ENCODE peak calls at places on chromosomes 3 and 15, in nine cellular contexts. One of them, this sample, is unnamed.

GRCh38 chr3:197846491-197846890 is 55.4 kb downstream of the LRCH3 start:
- DNase-seq in tibial artery: no peak
- DNase-seq in Peyer's patch: no peak
- DNase-seq in SJCRH30: no peak
- DNase-seq in adipocyte: no peak
- DNase-seq in ovary: no peak
- DNase-seq in kidney: no peak
- DNase-seq in IMR-90: no peak
- DNase-seq in left ventricle myocardium inferior: no peak
- DNase-seq in this sample: no peak

GRCh38 chr3:149339931-149340309 is 6.5 kb upstream of the TM4SF18 start:
- DNase-seq in tibial artery: peak; percentile 93
- DNase-seq in Peyer's patch: peak; percentile 57
- DNase-seq in SJCRH30: peak; percentile 90
- DNase-seq in adipocyte: peak; percentile 86
- DNase-seq in ovary: peak; percentile 61
- DNase-seq in kidney: peak; percentile 93
- DNase-seq in IMR-90: peak; percentile 97
- DNase-seq in left ventricle myocardium inferior: peak; percentile 78
- DNase-seq in this sample: peak; percentile 47

GRCh38 chr3:133895208-133896001 is at the start of gene RAB6B:
- DNase-seq in tibial artery: no peak
- DNase-seq in Peyer's patch: peak; percentile 43
- DNase-seq in SJCRH30: peak; percentile 40
- DNase-seq in adipocyte: peak; percentile 86
- DNase-seq in ovary: peak; percentile 50
- DNase-seq in kidney: peak; percentile 78
- DNase-seq in IMR-90: peak; percentile 20
- DNase-seq in left ventricle myocardium inferior: peak; percentile 53
- DNase-seq in this sample: no peak

GRCh38 chr15:52228928-52229327 is 37.7 kb upstream of the GNB5 start:
- DNase-seq in tibial artery: no peak
- DNase-seq in Peyer's patch: peak; percentile 96
- DNase-seq in SJCRH30: peak; percentile 35
- DNase-seq in adipocyte: no peak
- DNase-seq in ovary: no peak
- DNase-seq in kidney: peak; percentile 83
- DNase-seq in IMR-90: no peak
- DNase-seq in left ventricle myocardium inferior: no peak
- DNase-seq in this sample: no peak

GRCh38 chr3:195394024-195394423 is 48.8 kb downstream of the ACAP2 start:
- DNase-seq in tibial artery: no peak
- DNase-seq in Peyer's patch: no peak
- DNase-seq in SJCRH30: no peak
- DNase-seq in adipocyte: no peak
- DNase-seq in ovary: no peak
- DNase-seq in kidney: no peak
- DNase-seq in IMR-90: no peak
- DNase-seq in left ventricle myocardium inferior: no peak
- DNase-seq in this sample: no peak

GRCh38 chr3:149188494-149188893 is 33.1 kb downstream of the CP start:
- DNase-seq in tibial artery: no peak
- DNase-seq in Peyer's patch: no peak
- DNase-seq in SJCRH30: no peak
- DNase-seq in adipocyte: no peak
- DNase-seq in ovary: no peak
- DNase-seq in kidney: no peak
- DNase-seq in IMR-90: peak; percentile 17
- DNase-seq in left ventricle myocardium inferior: no peak
- DNase-seq in this sample: no peak

GRCh38 chr3:190308154-190308553 is 14.1 kb downstream of the CLDN1 start:
- DNase-seq in tibial artery: no peak
- DNase-seq in Peyer's patch: no peak
- DNase-seq in SJCRH30: no peak
- DNase-seq in adipocyte: no peak
- DNase-seq in ovary: no peak
- DNase-seq in kidney: no peak
- DNase-seq in IMR-90: no peak
- DNase-seq in left ventricle myocardium inferior: no peak
- DNase-seq in this sample: no peak

GRCh38 chr3:116140100-116140689 is 305.1 kb downstream of the LSAMP start:
- DNase-seq in tibial artery: no peak
- DNase-seq in Peyer's patch: no peak
- DNase-seq in SJCRH30: no peak
- DNase-seq in adipocyte: peak; percentile 71
- DNase-seq in ovary: no peak
- DNase-seq in kidney: no peak
- DNase-seq in IMR-90: peak; percentile 47
- DNase-seq in left ventricle myocardium inferior: no peak
- DNase-seq in this sample: no peak

GRCh38 chr3:10555263-10555662 is 49.9 kb upstream of the ATP2B2 start:
- DNase-seq in tibial artery: no peak
- DNase-seq in Peyer's patch: no peak
- DNase-seq in SJCRH30: no peak
- DNase-seq in adipocyte: no peak
- DNase-seq in ovary: no peak
- DNase-seq in kidney: no peak
- DNase-seq in IMR-90: no peak
- DNase-seq in left ventricle myocardium inferior: no peak
- DNase-seq in this sample: no peak

GRCh38 chr3:4823986-4824947 is 155.0 kb upstream of the BHLHE40 start:
- DNase-seq in tibial artery: no peak
- DNase-seq in Peyer's patch: no peak
- DNase-seq in SJCRH30: no peak
- DNase-seq in adipocyte: no peak
- DNase-seq in ovary: no peak
- DNase-seq in kidney: peak; percentile 70
- DNase-seq in IMR-90: no peak
- DNase-seq in left ventricle myocardium inferior: no peak
- DNase-seq in this sample: no peak

GRCh38 chr3:158571969-158572765 is 1.2 kb downstream of the MLF1 start:
- DNase-seq in tibial artery: no peak
- DNase-seq in Peyer's patch: no peak
- DNase-seq in SJCRH30: no peak
- DNase-seq in adipocyte: no peak
- DNase-seq in ovary: peak; percentile 20
- DNase-seq in kidney: no peak
- DNase-seq in IMR-90: no peak
- DNase-seq in left ventricle myocardium inferior: no peak
- DNase-seq in this sample: no peak

DNA sequence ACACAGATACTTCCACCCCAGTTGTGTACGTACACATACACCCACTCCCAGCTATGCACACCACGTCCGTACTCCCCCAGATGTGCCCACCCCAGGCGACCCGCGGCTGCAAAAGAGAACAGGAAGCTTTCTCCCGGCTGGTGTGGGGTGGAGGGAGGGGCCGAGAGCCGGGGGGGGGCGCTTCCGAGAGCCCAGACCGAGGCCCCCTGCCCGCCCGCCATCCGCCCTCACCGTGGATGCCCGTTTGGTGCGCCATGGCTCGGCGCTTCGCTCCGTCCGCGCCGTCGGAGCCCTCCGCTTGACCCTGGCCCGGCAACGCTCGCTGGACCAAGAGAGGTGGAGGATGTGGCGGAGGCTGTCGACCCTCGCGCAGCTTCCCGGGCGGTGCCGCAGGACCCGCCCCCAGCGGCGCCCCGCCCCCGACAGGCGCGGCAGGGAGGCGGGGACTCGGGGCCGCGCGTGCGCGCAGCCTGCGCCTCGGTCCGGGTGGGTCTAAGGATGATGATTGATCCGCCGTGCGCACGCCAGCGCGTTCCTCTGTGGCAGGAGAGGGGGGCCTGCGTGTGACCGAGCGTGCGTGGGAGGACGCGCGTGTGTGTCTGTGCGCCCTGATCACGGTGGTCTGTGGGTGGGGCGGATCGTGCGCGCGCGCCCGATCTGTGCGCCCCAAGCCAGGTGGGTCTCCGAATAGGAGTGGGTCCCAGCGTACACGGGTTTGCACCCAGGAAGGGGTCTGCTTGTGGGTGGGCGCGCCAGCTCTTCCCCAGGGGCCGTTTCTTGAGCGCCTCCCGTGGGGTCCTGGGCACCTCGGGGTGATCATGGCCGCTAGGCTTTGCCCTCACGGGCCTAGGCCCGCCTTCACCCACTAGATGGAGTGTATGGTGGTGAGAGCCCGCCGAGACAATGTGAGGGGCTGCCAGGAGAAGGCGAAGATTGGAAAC is at the start of gene TWF2:
- DNase-seq in tibial artery: peak; percentile 87
- DNase-seq in Peyer's patch: peak; percentile 91
- DNase-seq in SJCRH30: peak; percentile 76
- DNase-seq in adipocyte: peak; percentile 93
- DNase-seq in ovary: peak; percentile 89
- DNase-seq in kidney: peak; percentile 94
- DNase-seq in IMR-90: peak; percentile 78
- DNase-seq in left ventricle myocardium inferior: peak; percentile 80
- DNase-seq in this sample: peak; percentile 45
- H3K4me1 ChIP-seq in tibial artery: peaks cover 44% of the 10 kb centered on the region
- H3K4me1 ChIP-seq in Peyer's patch: peaks cover 7% of the 10 kb centered on the region
- H3K4me1 ChIP-seq in SJCRH30: peaks cover 12% of the 10 kb centered on the region
- H3K4me1 ChIP-seq in adipocyte: peaks cover 50% of the 10 kb centered on the region
- H3K4me1 ChIP-seq in ovary: peaks cover 16% of the 10 kb centered on the region
- H3K4me1 ChIP-seq in kidney: peaks cover 30% of the 10 kb centered on the region
- H3K4me1 ChIP-seq in IMR-90: peaks cover 26% of the 10 kb centered on the region
- H3K4me1 ChIP-seq in left ventricle myocardium inferior: peaks cover 67% of the 10 kb centered on the region
- H3K4me1 ChIP-seq in this sample: peaks cover 54% of the 10 kb centered on the region

GRCh38 chr3:66478923-66479322 is 21.9 kb downstream of the LRIG1 start:
- DNase-seq in tibial artery: no peak
- DNase-seq in Peyer's patch: no peak
- DNase-seq in SJCRH30: no peak
- DNase-seq in adipocyte: no peak
- DNase-seq in ovary: no peak
- DNase-seq in kidney: no peak
- DNase-seq in IMR-90: no peak
- DNase-seq in left ventricle myocardium inferior: no peak
- DNase-seq in this sample: no peak

GRCh38 chr3:66481071-66482001 is 19.5 kb downstream of the LRIG1 start:
- DNase-seq in tibial artery: no peak
- DNase-seq in Peyer's patch: no peak
- DNase-seq in SJCRH30: no peak
- DNase-seq in adipocyte: no peak
- DNase-seq in ovary: no peak
- DNase-seq in kidney: no peak
- DNase-seq in IMR-90: peak; percentile 90
- DNase-seq in left ventricle myocardium inferior: no peak
- DNase-seq in this sample: no peak

GRCh38 chr3:66479532-66479947 is 21.3 kb downstream of the LRIG1 start:
- DNase-seq in tibial artery: no peak
- DNase-seq in Peyer's patch: no peak
- DNase-seq in SJCRH30: no peak
- DNase-seq in adipocyte: no peak
- DNase-seq in ovary: no peak
- DNase-seq in kidney: no peak
- DNase-seq in IMR-90: no peak
- DNase-seq in left ventricle myocardium inferior: no peak
- DNase-seq in this sample: no peak

GRCh38 chr3:66482005-66482404 is 18.8 kb downstream of the LRIG1 start:
- DNase-seq in tibial artery: no peak
- DNase-seq in Peyer's patch: no peak
- DNase-seq in SJCRH30: no peak
- DNase-seq in adipocyte: no peak
- DNase-seq in ovary: no peak
- DNase-seq in kidney: no peak
- DNase-seq in IMR-90: no peak
- DNase-seq in left ventricle myocardium inferior: no peak
- DNase-seq in this sample: no peak

DNA sequence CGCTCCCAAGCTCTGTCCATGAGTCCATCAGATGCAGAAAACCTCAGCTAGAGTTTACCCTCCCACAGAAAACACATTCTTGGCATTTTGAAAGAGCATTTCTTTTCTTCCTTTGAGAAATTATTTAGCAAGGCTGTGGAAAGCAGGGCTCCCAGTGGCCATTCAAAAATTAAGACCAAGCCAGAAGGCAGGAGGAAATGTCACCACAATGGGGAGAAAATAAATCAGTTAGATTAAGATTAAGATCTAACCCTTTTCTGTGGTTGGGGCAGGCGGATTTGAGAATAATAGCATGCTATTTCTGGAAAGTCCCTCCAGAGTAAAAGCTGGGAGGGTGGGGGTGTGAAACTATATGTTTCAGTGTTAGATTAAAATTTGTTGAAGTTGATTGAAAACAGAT is 20.2 kb downstream of the LRIG1 start:
- DNase-seq in tibial artery: no peak
- DNase-seq in Peyer's patch: no peak
- DNase-seq in SJCRH30: no peak
- DNase-seq in adipocyte: peak; percentile 59
- DNase-seq in ovary: no peak
- DNase-seq in kidney: no peak
- DNase-seq in IMR-90: peak; percentile 41
- DNase-seq in left ventricle myocardium inferior: no peak
- DNase-seq in this sample: no peak
- H3K4me3 ChIP-seq in tibial artery: no peak overlapping the region
- H3K4me3 ChIP-seq in Peyer's patch: no peak overlapping the region
- H3K4me3 ChIP-seq in SJCRH30: no peak overlapping the region
- H3K4me3 ChIP-seq in adipocyte: no peak overlapping the region
- H3K4me3 ChIP-seq in ovary: no peak overlapping the region
- H3K4me3 ChIP-seq in kidney: no peak overlapping the region
- H3K4me3 ChIP-seq in IMR-90: no peak overlapping the region
- H3K4me3 ChIP-seq in left ventricle myocardium inferior: no peak overlapping the region
- H3K4me3 ChIP-seq in this sample: no peak overlapping the region

DNA sequence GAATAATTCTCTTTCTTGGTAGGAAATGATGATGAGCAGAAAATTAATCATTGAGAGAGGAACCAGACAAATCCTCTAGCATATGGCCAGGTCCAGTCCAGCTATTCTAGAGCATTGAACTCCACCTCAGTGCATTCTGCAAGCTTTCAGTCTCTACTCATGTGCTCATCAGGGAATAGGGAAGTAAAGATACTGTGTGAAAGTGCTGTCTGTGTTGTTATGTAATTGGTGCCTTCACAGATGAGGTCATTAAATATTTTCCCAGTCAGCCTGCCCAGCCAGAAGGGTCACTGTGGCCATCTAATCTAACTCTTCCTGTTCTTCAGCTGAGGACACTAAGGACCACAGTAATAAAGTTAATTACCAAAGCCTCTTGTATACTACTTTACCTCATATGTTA is 28.2 kb downstream of the C3orf62 start:
- DNase-seq in tibial artery: peak; percentile 57
- DNase-seq in Peyer's patch: peak; percentile 44
- DNase-seq in SJCRH30: no peak
- DNase-seq in adipocyte: no peak
- DNase-seq in ovary: no peak
- DNase-seq in kidney: no peak
- DNase-seq in IMR-90: peak; percentile 16
- DNase-seq in left ventricle myocardium inferior: no peak
- DNase-seq in this sample: peak; percentile 27
- H3K4me1 ChIP-seq in tibial artery: peaks cover 7% of the 10 kb centered on the region
- H3K4me1 ChIP-seq in Peyer's patch: no peaks in the 10 kb centered on the region
- H3K4me1 ChIP-seq in SJCRH30: no peaks in the 10 kb centered on the region
- H3K4me1 ChIP-seq in adipocyte: peaks cover 24% of the 10 kb centered on the region
- H3K4me1 ChIP-seq in ovary: peaks cover 2% of the 10 kb centered on the region
- H3K4me1 ChIP-seq in kidney: no peaks in the 10 kb centered on the region
- H3K4me1 ChIP-seq in IMR-90: no peaks in the 10 kb centered on the region
- H3K4me1 ChIP-seq in left ventricle myocardium inferior: peaks cover 22% of the 10 kb centered on the region
- H3K4me1 ChIP-seq in this sample: peaks cover 12% of the 10 kb centered on the region

DNA sequence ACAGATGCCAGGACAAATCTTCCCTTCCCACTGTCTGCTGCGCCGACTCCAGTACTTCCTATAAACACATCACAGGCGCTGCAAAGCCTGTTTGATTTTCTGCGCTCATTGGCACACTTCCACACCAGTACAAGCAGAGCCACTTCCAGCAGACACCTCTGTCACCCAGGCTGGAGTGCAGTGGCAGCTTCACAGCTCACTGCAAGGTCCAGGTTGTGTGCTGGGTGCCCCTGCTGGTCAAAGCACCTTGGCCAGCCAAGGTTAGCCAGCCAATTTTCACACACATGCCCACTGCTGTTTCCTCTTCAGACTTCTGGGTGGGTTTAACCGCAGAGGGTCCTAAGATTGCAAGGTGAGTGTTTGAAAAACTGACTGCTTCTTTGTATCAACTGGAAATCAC is 4.9 kb downstream of the CHDH start:
- DNase-seq in tibial artery: no peak
- DNase-seq in Peyer's patch: no peak
- DNase-seq in SJCRH30: no peak
- DNase-seq in adipocyte: no peak
- DNase-seq in ovary: no peak
- DNase-seq in kidney: no peak
- DNase-seq in IMR-90: no peak
- DNase-seq in left ventricle myocardium inferior: no peak
- DNase-seq in this sample: no peak
- H3K4me3 ChIP-seq in tibial artery: no peak overlapping the region
- H3K4me3 ChIP-seq in Peyer's patch: no peak overlapping the region
- H3K4me3 ChIP-seq in SJCRH30: no peak overlapping the region
- H3K4me3 ChIP-seq in adipocyte: no peak overlapping the region
- H3K4me3 ChIP-seq in ovary: no peak overlapping the region
- H3K4me3 ChIP-seq in kidney: no peak overlapping the region
- H3K4me3 ChIP-seq in IMR-90: no peak overlapping the region
- H3K4me3 ChIP-seq in left ventricle myocardium inferior: no peak overlapping the region
- H3K4me3 ChIP-seq in this sample: no peak overlapping the region